ENCODE peak calls at places on chromosomes 5 and 9, in four cellular contexts. W is islet precursor cell, J is gastrocnemius medialis, I is RCC 7860. S is an unnamed sample.

GRCh38 chr9:130054820-130055219 is 1.1 kb downstream of the GPR107 start:
- DNase-seq in W (no peak), I (no peak), J (no peak), S (no peak)

GRCh38 chr9:69120380-69121154 is 53.5 kb upstream of the TJP2 start:
- DNase-seq in W (peak), J (no peak), I (peak), S (no peak)

GRCh38 chr5:124738751-124739559 is 7.5 kb downstream of the ZNF608 start:
- DNase-seq in W (peak), J (no peak), I (peak), S (no peak)

GRCh38 chr5:59577485-59577884 is 316.0 kb downstream of the PDE4D start:
- DNase-seq in W (no peak), I (no peak), J (no peak), S (no peak)

GRCh38 chr5:108129129-108129528 is 252.8 kb downstream of the FBXL17 start:
- DNase-seq in I (no peak), J (no peak), W (no peak), S (no peak)

GRCh38 chr5:176658007-176658599 is 10.8 kb downstream of the TSPAN17 start:
- DNase-seq in W (peak), I (peak), J (peak), S (peak)

GRCh38 chr9:109249615-109250014 is 71.2 kb downstream of the EPB41L4B start:
- DNase-seq in W (peak), I (no peak), J (no peak), S (no peak)

GRCh38 chr5:103780794-103781193 is 218.2 kb upstream of the NUDT12 start:
- DNase-seq in J (no peak), W (no peak), I (no peak), S (no peak)

GRCh38 chr5:79346420-79346824 is 110.5 kb downstream of the JMY start:
- DNase-seq in I (peak), J (no peak), W (peak), S (peak)

GRCh38 chr9:127557466-127557869 is 54.6 kb upstream of the STXBP1 start:
- DNase-seq in W (peak), I (peak), J (no peak), S (peak)

GRCh38 chr9:80796662-80797426 is 892.5 kb downstream of the TLE1 start:
- DNase-seq in I (no peak), J (no peak), W (no peak), S (no peak)

GRCh38 chr5:116320486-116320885 is 235.7 kb downstream of the COMMD10 start:
- DNase-seq in W (no peak), I (no peak), J (no peak), S (no peak)

GRCh38 chr5:153516503-153516902 is 26.0 kb downstream of the GRIA1 start:
- DNase-seq in W (no peak), I (no peak), J (no peak), S (no peak)

GRCh38 chr9:96376926-96377874 is 6.3 kb downstream of the SLC35D2 start:
- DNase-seq in I (peak), W (no peak), J (no peak), S (no peak)

GRCh38 chr5:71757590-71758543 is 38.8 kb downstream of the CARTPT start:
- DNase-seq in J (peak), I (peak), W (peak), S (no peak)

GRCh38 chr5:151221574-151221973 is 2.3 kb downstream of the CCDC69 start:
- DNase-seq in I (no peak), W (no peak), J (peak), S (no peak)

GRCh38 chr9:70136632-70137031 is 93.0 kb downstream of the MAMDC2 start:
- DNase-seq in I (no peak), W (no peak), J (no peak), S (no peak)

GRCh38 chr5:73498057-73498992 is at the start of gene BTF3:
- DNase-seq in W (peak), J (peak), I (peak), S (peak)

GRCh38 chr5:160097981-160098380 is 21.3 kb downstream of the PWWP2A start:
- DNase-seq in W (no peak), J (no peak), I (no peak), S (no peak)

GRCh38 chr9:2663486-2663885 is 41.9 kb downstream of the VLDLR start:
- DNase-seq in W (no peak), J (peak), I (no peak), S (no peak)

GRCh38 chr9:98373622-98374021 is 118.2 kb upstream of the TBC1D2 start:
- DNase-seq in J (no peak), I (peak), W (no peak), S (no peak)

GRCh38 chr9:33329117-33329563 is 38.8 kb downstream of the NFX1 start:
- DNase-seq in W (no peak), J (peak), I (peak), S (no peak)

GRCh38 chr5:138632900-138633489 is 57.8 kb upstream of the HSPA9 start:
- DNase-seq in I (peak), W (peak), J (peak), S (no peak)

GRCh38 chr5:178483620-178484019 is 106.6 kb downstream of the COL23A1 start:
- DNase-seq in W (no peak), I (no peak), J (no peak), S (no peak)

GRCh38 chr9:98075332-98075805 is 18.8 kb downstream of the NANS start:
- DNase-seq in J (no peak), I (no peak), W (no peak), S (no peak)

GRCh38 chr9:130220351-130220750 is 45.2 kb upstream of the HMCN2 start:
- DNase-seq in J (no peak), I (no peak), W (no peak), S (no peak)

GRCh38 chr5:79236970-79237734 is 1.2 kb downstream of the JMY start:
- DNase-seq in I (no peak), W (peak), J (peak), S (peak)

GRCh38 chr9:117682955-117683710 is 21.1 kb upstream of the TLR4 start:
- DNase-seq in J (no peak), I (no peak), W (no peak), S (no peak)

GRCh38 chr9:131635285-131635684 is 90.0 kb downstream of the PRRT1B start:
- DNase-seq in J (peak), W (peak), I (peak), S (peak)

S was measured in NK-92 treated with Interleukin-12 subunit alpha and Interleukin-12 subunit beta, amount 100 ng/mL, for 24 hours.